ENCODE peak calls at places on chromosomes 6 and 20, in six cellular contexts. R is cardiac muscle cell, U is dorsolateral prefrontal cortex, D is cardiac fibroblast, X is left lung, G is A549. I is an unnamed sample.

GRCh38 chr6:83151114-83151513 is 42.0 kb downstream of the PGM3 start:
- DNase-seq in R (peak), U (no peak), D (no peak), X (no peak), G (no peak), I (no peak)

GRCh38 chr6:39769012-39769411 is 23.2 kb upstream of the DAAM2 start:
- DNase-seq in R (no peak), U (no peak), D (no peak), X (no peak), G (no peak), I (no peak)

GRCh38 chr6:117233146-117233545 is 32.2 kb upstream of the VGLL2 start:
- DNase-seq in R (peak), U (no peak), D (peak), X (no peak), G (no peak), I (peak)

GRCh38 chr6:72646604-72647485 is 25.0 kb downstream of the KCNQ5 start:
- DNase-seq in R (no peak), U (no peak), D (peak), X (no peak), G (no peak), I (peak)

GRCh38 chr6:227074-227782 is 65.1 kb upstream of the DUSP22 start:
- DNase-seq in R (no peak), U (no peak), D (peak), X (no peak), G (no peak), I (peak)

GRCh38 chr20:49896204-49896603 is 19.1 kb downstream of the SPATA2 start:
- DNase-seq in R (no peak), U (no peak), D (no peak), X (no peak), G (no peak), I (no peak)

GRCh38 chr6:39295538-39295937 is 18.7 kb downstream of the KCNK17 start:
- DNase-seq in R (no peak), U (no peak), D (no peak), X (no peak), G (no peak), I (no peak)

GRCh38 chr6:163773646-163774045 is 359.1 kb downstream of the QKI start:
- DNase-seq in R (no peak), U (no peak), D (no peak), X (no peak), G (no peak), I (no peak)

GRCh38 chr6:158338311-158339112 is 26.2 kb downstream of the TULP4 start:
- DNase-seq in R (no peak), U (no peak), D (no peak), X (no peak), G (no peak), I (no peak)

GRCh38 chr6:30450908-30451818 is 38.1 kb upstream of the HLA-E start:
- DNase-seq in R (peak), U (no peak), D (peak), X (peak), G (no peak), I (peak)

GRCh38 chr6:127182501-127182900 is 64.0 kb downstream of the RSPO3 start:
- DNase-seq in R (peak), U (no peak), D (peak), X (no peak), G (no peak), I (peak)

GRCh38 chr6:7261030-7261841 is 51.8 kb downstream of the SSR1 start:
- DNase-seq in R (peak), U (peak), D (peak), X (peak), G (peak), I (peak)

GRCh38 chr6:149867876-149868640 is 3.9 kb upstream of the LRP11 start:
- DNase-seq in R (no peak), U (no peak), D (peak), X (no peak), G (no peak), I (peak)

GRCh38 chr6:4957521-4958231 is 46.2 kb downstream of the RPP40 start:
- DNase-seq in R (no peak), U (no peak), D (peak), X (no peak), G (no peak), I (peak)

GRCh38 chr6:32944265-32944664 is 3.4 kb upstream of the HLA-DMB start:
- DNase-seq in R (no peak), U (no peak), D (no peak), X (no peak), G (no peak), I (no peak)

GRCh38 chr6:28802417-28803336 is 121.1 kb downstream of the TRIM27 start:
- DNase-seq in R (peak), U (no peak), D (peak), X (no peak), G (peak), I (peak)

GRCh38 chr20:21323640-21324039 is 20.5 kb downstream of the XRN2 start:
- DNase-seq in R (peak), U (no peak), D (peak), X (no peak), G (peak), I (peak)

GRCh38 chr6:133814235-133814634 is 74.7 kb upstream of the TCF21 start:
- DNase-seq in R (peak), U (no peak), D (no peak), X (no peak), G (no peak), I (no peak)

GRCh38 chr20:37345339-37346231 is at the start of gene SRC:
- DNase-seq in R (peak), U (peak), D (peak), X (peak), G (peak), I (peak)

GRCh38 chr6:70956451-70957283 is at the start of gene B3GAT2:
- DNase-seq in R (peak), U (peak), D (peak), X (no peak), G (peak), I (peak)

GRCh38 chr6:28462401-28462800 is 19.1 kb upstream of the ZSCAN23 start:
- DNase-seq in R (no peak), U (no peak), D (no peak), X (no peak), G (no peak), I (no peak)

GRCh38 chr6:30740540-30740870 is 2.0 kb downstream of the FLOT1 start:
- DNase-seq in R (no peak), U (no peak), D (peak), X (no peak), G (no peak), I (no peak)

GRCh38 chr6:107080036-107080435 is 35.3 kb downstream of the BEND3 start:
- DNase-seq in R (no peak), U (no peak), D (peak), X (no peak), G (peak), I (peak)

GRCh38 chr20:44496976-44497375 is 21.3 kb downstream of the TTPAL start:
- DNase-seq in R (no peak), U (no peak), D (peak), X (no peak), G (peak), I (peak)

GRCh38 chr6:134235937-134236751 is 81.8 kb downstream of the SGK1 start:
- DNase-seq in R (peak), U (no peak), D (peak), X (no peak), G (no peak), I (peak)

DNA sequence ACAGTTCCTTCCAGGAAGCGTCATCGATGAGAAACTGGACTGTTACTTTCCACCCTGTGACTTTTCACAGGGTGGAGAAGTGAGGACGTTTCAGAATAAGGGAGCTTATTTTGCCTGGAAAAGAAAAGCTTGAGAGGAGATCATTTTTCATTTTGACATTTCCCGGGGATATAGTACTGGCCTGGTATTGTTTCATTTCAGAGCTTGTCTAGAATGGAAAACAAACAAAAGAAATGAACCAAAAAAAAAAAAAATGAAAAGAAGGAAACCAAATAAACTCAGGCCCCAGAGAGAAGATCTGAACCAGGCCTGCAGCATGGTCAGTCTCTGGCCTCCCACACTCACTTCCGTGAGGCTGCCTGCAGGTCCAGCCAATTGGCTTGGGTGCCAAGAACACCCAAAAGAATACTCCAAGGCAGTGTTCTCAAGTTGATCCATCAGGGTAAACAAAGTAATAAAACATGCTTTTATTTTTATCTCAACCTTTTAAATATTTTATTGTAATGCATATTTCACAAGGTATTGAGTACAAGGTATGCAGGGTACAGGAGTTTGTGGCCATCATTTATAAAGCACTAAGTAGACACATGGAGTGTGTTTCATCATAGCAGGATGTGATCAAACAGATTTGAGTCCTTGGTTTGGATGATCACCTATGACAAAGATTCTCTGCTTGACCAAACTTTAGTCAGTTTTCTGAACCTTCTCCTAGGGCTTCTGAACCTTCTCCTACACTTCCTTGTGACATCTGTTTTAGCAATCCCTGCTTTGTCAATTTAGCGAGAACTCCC is 177.0 kb upstream of the GGTLC1 start:
- DNase-seq in R (no peak), U (no peak), D (no peak), X (no peak), G (no peak), I (no peak)
- H3K4me3 ChIP-seq in R (no peak), U (no peak), D (no peak), X (no peak), G (no peak), I (no peak)

GRCh38 chr6:38179300-38179699 is 359.8 kb downstream of the ZFAND3 start:
- DNase-seq in R (no peak), U (no peak), D (no peak), X (peak), G (no peak), I (no peak)
- TF ChIP-seq CTCF in R (no peak), U (peak), D (no peak), X (no peak), G (no peak), I (no peak)

DNA sequence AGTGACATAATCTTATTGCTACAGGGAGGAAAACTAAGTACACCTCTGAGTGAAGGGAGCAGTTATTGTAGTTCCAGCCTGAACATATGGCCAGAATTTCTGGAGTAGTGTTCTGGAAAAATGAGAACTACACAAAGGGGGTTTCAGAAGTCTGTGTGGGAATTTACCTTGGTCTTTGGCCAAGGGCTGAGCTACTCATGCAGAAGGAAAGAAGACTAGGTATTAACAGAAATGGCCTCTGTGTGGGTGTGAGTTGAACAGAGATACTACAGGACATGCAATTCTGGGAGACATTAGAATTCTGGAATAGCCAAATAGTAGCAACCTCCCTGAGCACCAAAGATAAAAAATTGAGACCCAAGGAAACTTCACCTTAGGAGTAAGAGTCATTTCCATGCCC is 1009.6 kb upstream of the GJE1 start:
- DNase-seq in R (no peak), U (no peak), D (no peak), X (no peak), G (no peak), I (no peak)
- H3K4me3 ChIP-seq in R (no peak), U (no peak), D (no peak), X (no peak), G (no peak), I (no peak)

GRCh38 chr6:34469499-34469898 is 3.6 kb downstream of the PACSIN1 start:
- DNase-seq in R (no peak), U (no peak), D (no peak), X (no peak), G (no peak), I (no peak)
- TF ChIP-seq CTCF in R (no peak), U (no peak), D (no peak), X (no peak), G (no peak), I (no peak)

DNA sequence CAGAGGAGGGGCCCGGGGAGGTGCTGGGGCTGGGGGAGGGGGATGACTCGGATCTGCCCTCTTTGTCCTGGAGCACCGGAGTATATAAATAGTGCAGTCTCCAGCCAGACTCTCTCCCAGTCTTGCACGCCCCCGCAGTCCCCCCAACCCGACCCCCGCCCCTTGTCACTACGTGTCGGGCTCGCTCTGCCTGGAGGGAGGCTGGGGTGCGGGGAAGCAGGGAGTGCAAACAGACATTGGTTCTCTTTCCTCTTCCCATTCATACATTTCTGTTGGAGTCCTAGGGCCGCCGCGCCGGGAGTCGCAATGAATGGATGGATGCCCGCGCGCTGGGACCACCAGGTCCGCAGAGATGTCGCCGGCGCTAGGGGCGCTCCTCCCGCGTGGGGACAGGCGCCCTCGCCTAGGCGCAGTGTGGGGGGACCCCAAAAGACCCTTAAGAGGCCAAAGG is 179.3 kb downstream of the TBXT start:
- DNase-seq in R (no peak), U (no peak), D (no peak), X (no peak), G (no peak), I (no peak)
- H3K4me3 ChIP-seq in R (peak), U (peak), D (peak), X (no peak), G (peak), I (peak)

DNA sequence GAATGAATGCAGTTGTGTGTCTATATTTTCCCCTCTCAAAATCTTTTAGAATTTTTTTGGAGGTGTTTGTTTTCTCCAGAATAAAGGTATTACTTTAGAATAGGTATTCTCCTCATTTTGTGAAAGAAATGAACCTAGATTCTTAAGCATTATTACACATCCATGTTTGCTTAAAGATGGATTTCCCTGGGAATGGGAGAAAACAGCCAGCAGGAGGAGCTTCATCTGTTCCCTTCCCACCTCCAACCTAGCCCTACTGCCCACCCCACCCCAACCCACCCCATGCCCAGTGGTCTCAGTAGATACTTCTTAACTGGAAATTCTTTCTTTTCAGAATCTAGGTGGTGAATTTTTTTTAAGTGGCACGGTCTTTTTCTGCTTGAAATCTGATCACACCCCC is 127.8 kb downstream of the CD109 start:
- DNase-seq in R (no peak), U (no peak), D (no peak), X (no peak), G (no peak), I (no peak)
- TF ChIP-seq CTCF in R (no peak), U (no peak), D (no peak), X (no peak), G (no peak), I (no peak)